ENCODE peak calls at places on chromosomes 13 and 19, in eight cellular contexts. One of them, this sample, is unnamed. For H3K4me1, the result is how much of the 10 kb centered on the place peaks cover.

GRCh38 chr13:100674363-100674847 is at the start of gene TMTC4:
- DNase-seq in GM23248: no peak
- DNase-seq in body of pancreas: no peak
- DNase-seq in fibroblast of lung: no peak
- DNase-seq in CD8-positive, alpha-beta T cell: peak
- DNase-seq in tibial nerve: no peak
- DNase-seq in small intestine: peak
- DNase-seq in thoracic aorta: no peak
- DNase-seq in this sample: no peak

GRCh38 chr19:2561895-2562294 is 86.0 kb downstream of the GADD45B start:
- DNase-seq in tibial nerve: no peak
- DNase-seq in GM23248: no peak
- DNase-seq in CD8-positive, alpha-beta T cell: peak
- DNase-seq in body of pancreas: no peak
- DNase-seq in small intestine: peak
- DNase-seq in fibroblast of lung: no peak
- DNase-seq in thoracic aorta: no peak
- DNase-seq in this sample: no peak

GRCh38 chr13:33435207-33435606 is 149.7 kb upstream of the STARD13 start:
- DNase-seq in CD8-positive, alpha-beta T cell: no peak
- DNase-seq in fibroblast of lung: no peak
- DNase-seq in thoracic aorta: no peak
- DNase-seq in body of pancreas: no peak
- DNase-seq in GM23248: no peak
- DNase-seq in tibial nerve: no peak
- DNase-seq in small intestine: no peak
- DNase-seq in this sample: no peak

GRCh38 chr13:27375686-27376326 is 48.6 kb upstream of the GTF3A start:
- DNase-seq in GM23248: peak
- DNase-seq in CD8-positive, alpha-beta T cell: peak
- DNase-seq in fibroblast of lung: peak
- DNase-seq in tibial nerve: peak
- DNase-seq in thoracic aorta: no peak
- DNase-seq in small intestine: peak
- DNase-seq in body of pancreas: peak
- DNase-seq in this sample: peak

GRCh38 chr19:6663236-6664187 is 6.4 kb downstream of the TNFSF14 start:
- DNase-seq in fibroblast of lung: peak
- DNase-seq in tibial nerve: no peak
- DNase-seq in CD8-positive, alpha-beta T cell: peak
- DNase-seq in small intestine: no peak
- DNase-seq in body of pancreas: no peak
- DNase-seq in thoracic aorta: no peak
- DNase-seq in GM23248: peak
- DNase-seq in this sample: no peak

GRCh38 chr19:4523306-4524110 is 5.2 kb upstream of the PLIN4 start:
- DNase-seq in fibroblast of lung: peak
- DNase-seq in CD8-positive, alpha-beta T cell: no peak
- DNase-seq in body of pancreas: peak
- DNase-seq in GM23248: peak
- DNase-seq in thoracic aorta: no peak
- DNase-seq in small intestine: peak
- DNase-seq in tibial nerve: peak
- DNase-seq in this sample: peak

GRCh38 chr19:8626823-8627222 is 3.6 kb upstream of the NFILZ start:
- DNase-seq in thoracic aorta: no peak
- DNase-seq in body of pancreas: no peak
- DNase-seq in CD8-positive, alpha-beta T cell: no peak
- DNase-seq in GM23248: no peak
- DNase-seq in small intestine: no peak
- DNase-seq in fibroblast of lung: no peak
- DNase-seq in tibial nerve: no peak
- DNase-seq in this sample: no peak

GRCh38 chr13:100533588-100534041 is 55.0 kb downstream of the GGACT start:
- DNase-seq in thoracic aorta: no peak
- DNase-seq in small intestine: no peak
- DNase-seq in fibroblast of lung: no peak
- DNase-seq in tibial nerve: no peak
- DNase-seq in GM23248: no peak
- DNase-seq in CD8-positive, alpha-beta T cell: no peak
- DNase-seq in body of pancreas: peak
- DNase-seq in this sample: no peak

GRCh38 chr13:91165758-91166157 is 181.7 kb upstream of the MIR17HG start:
- DNase-seq in thoracic aorta: no peak
- DNase-seq in fibroblast of lung: no peak
- DNase-seq in GM23248: no peak
- DNase-seq in body of pancreas: no peak
- DNase-seq in tibial nerve: no peak
- DNase-seq in CD8-positive, alpha-beta T cell: no peak
- DNase-seq in small intestine: no peak
- DNase-seq in this sample: no peak

GRCh38 chr13:33270906-33271538 is 14.5 kb downstream of the STARD13 start:
- DNase-seq in GM23248: no peak
- DNase-seq in body of pancreas: no peak
- DNase-seq in fibroblast of lung: no peak
- DNase-seq in small intestine: no peak
- DNase-seq in tibial nerve: no peak
- DNase-seq in thoracic aorta: no peak
- DNase-seq in CD8-positive, alpha-beta T cell: no peak
- DNase-seq in this sample: no peak

GRCh38 chr19:1220452-1221037 is 15.0 kb downstream of the STK11 start:
- DNase-seq in CD8-positive, alpha-beta T cell: no peak
- DNase-seq in GM23248: no peak
- DNase-seq in body of pancreas: no peak
- DNase-seq in small intestine: no peak
- DNase-seq in fibroblast of lung: no peak
- DNase-seq in tibial nerve: no peak
- DNase-seq in thoracic aorta: no peak
- DNase-seq in this sample: no peak

GRCh38 chr19:29294343-29294811 is 81.4 kb upstream of the UQCRFS1 start:
- DNase-seq in small intestine: no peak
- DNase-seq in CD8-positive, alpha-beta T cell: no peak
- DNase-seq in tibial nerve: no peak
- DNase-seq in body of pancreas: no peak
- DNase-seq in fibroblast of lung: no peak
- DNase-seq in thoracic aorta: no peak
- DNase-seq in GM23248: peak
- DNase-seq in this sample: no peak

GRCh38 chr19:19552811-19553210 is 14.7 kb downstream of the CILP2 start:
- DNase-seq in thoracic aorta: no peak
- DNase-seq in fibroblast of lung: peak
- DNase-seq in tibial nerve: no peak
- DNase-seq in small intestine: peak
- DNase-seq in GM23248: peak
- DNase-seq in body of pancreas: no peak
- DNase-seq in CD8-positive, alpha-beta T cell: no peak
- DNase-seq in this sample: no peak

GRCh38 chr19:3398114-3398899 is 31.9 kb downstream of the NFIC start:
- DNase-seq in GM23248: peak
- DNase-seq in CD8-positive, alpha-beta T cell: no peak
- DNase-seq in small intestine: no peak
- DNase-seq in thoracic aorta: no peak
- DNase-seq in tibial nerve: peak
- DNase-seq in body of pancreas: peak
- DNase-seq in fibroblast of lung: peak
- DNase-seq in this sample: peak

GRCh38 chr19:30178721-30179402 is 193.3 kb upstream of the ZNF536 start:
- DNase-seq in CD8-positive, alpha-beta T cell: no peak
- DNase-seq in fibroblast of lung: no peak
- DNase-seq in thoracic aorta: no peak
- DNase-seq in tibial nerve: no peak
- DNase-seq in small intestine: no peak
- DNase-seq in GM23248: no peak
- DNase-seq in body of pancreas: no peak
- DNase-seq in this sample: no peak

GRCh38 chr19:47176071-47176626 is 45.5 kb downstream of the SAE1 start:
- DNase-seq in GM23248: peak
- DNase-seq in small intestine: no peak
- DNase-seq in tibial nerve: no peak
- DNase-seq in fibroblast of lung: peak
- DNase-seq in thoracic aorta: no peak
- DNase-seq in body of pancreas: no peak
- DNase-seq in CD8-positive, alpha-beta T cell: no peak
- DNase-seq in this sample: no peak

GRCh38 chr13:95643471-95643813 is 1.1 kb downstream of the DZIP1 start:
- DNase-seq in tibial nerve: no peak
- DNase-seq in thoracic aorta: no peak
- DNase-seq in body of pancreas: no peak
- DNase-seq in CD8-positive, alpha-beta T cell: no peak
- DNase-seq in small intestine: no peak
- DNase-seq in fibroblast of lung: peak
- DNase-seq in GM23248: peak
- DNase-seq in this sample: no peak

GRCh38 chr19:44640518-44640917 is 3.2 kb upstream of the PVR start:
- DNase-seq in fibroblast of lung: peak
- DNase-seq in small intestine: no peak
- DNase-seq in body of pancreas: no peak
- DNase-seq in GM23248: peak
- DNase-seq in tibial nerve: no peak
- DNase-seq in CD8-positive, alpha-beta T cell: no peak
- DNase-seq in thoracic aorta: no peak
- DNase-seq in this sample: no peak

GRCh38 chr13:83414393-83414792 is 467.9 kb downstream of the SLITRK1 start:
- DNase-seq in CD8-positive, alpha-beta T cell: no peak
- DNase-seq in small intestine: no peak
- DNase-seq in fibroblast of lung: peak
- DNase-seq in tibial nerve: no peak
- DNase-seq in GM23248: peak
- DNase-seq in body of pancreas: no peak
- DNase-seq in thoracic aorta: no peak
- DNase-seq in this sample: no peak

GRCh38 chr19:40412866-40413265 is 312 bp downstream of the PRX start:
- DNase-seq in small intestine: no peak
- DNase-seq in GM23248: no peak
- DNase-seq in CD8-positive, alpha-beta T cell: no peak
- DNase-seq in fibroblast of lung: no peak
- DNase-seq in thoracic aorta: no peak
- DNase-seq in tibial nerve: no peak
- DNase-seq in body of pancreas: no peak
- DNase-seq in this sample: no peak

GRCh38 chr19:40411958-40412499 is 1.1 kb downstream of the PRX start:
- DNase-seq in GM23248: no peak
- DNase-seq in body of pancreas: no peak
- DNase-seq in fibroblast of lung: no peak
- DNase-seq in tibial nerve: no peak
- DNase-seq in small intestine: no peak
- DNase-seq in thoracic aorta: no peak
- DNase-seq in CD8-positive, alpha-beta T cell: no peak
- DNase-seq in this sample: no peak

GRCh38 chr19:40413291-40413994 is at the start of gene PRX:
- DNase-seq in CD8-positive, alpha-beta T cell: no peak
- DNase-seq in small intestine: no peak
- DNase-seq in GM23248: no peak
- DNase-seq in body of pancreas: no peak
- DNase-seq in tibial nerve: no peak
- DNase-seq in fibroblast of lung: no peak
- DNase-seq in thoracic aorta: no peak
- DNase-seq in this sample: no peak

GRCh38 chr19:40410030-40410389 is 3.2 kb downstream of the PRX start:
- DNase-seq in CD8-positive, alpha-beta T cell: no peak
- DNase-seq in body of pancreas: no peak
- DNase-seq in GM23248: no peak
- DNase-seq in thoracic aorta: no peak
- DNase-seq in fibroblast of lung: no peak
- DNase-seq in small intestine: no peak
- DNase-seq in tibial nerve: no peak
- DNase-seq in this sample: no peak

GRCh38 chr19:40411125-40411842 is 1.9 kb downstream of the PRX start:
- DNase-seq in body of pancreas: no peak
- DNase-seq in GM23248: no peak
- DNase-seq in fibroblast of lung: no peak
- DNase-seq in thoracic aorta: no peak
- DNase-seq in small intestine: no peak
- DNase-seq in tibial nerve: no peak
- DNase-seq in CD8-positive, alpha-beta T cell: no peak
- DNase-seq in this sample: peak
- H3K27ac ChIP-seq in body of pancreas: no peak
- H3K27ac ChIP-seq in GM23248: no peak
- H3K27ac ChIP-seq in fibroblast of lung: no peak
- H3K27ac ChIP-seq in thoracic aorta: no peak
- H3K27ac ChIP-seq in small intestine: peak
- H3K27ac ChIP-seq in tibial nerve: peak
- H3K27ac ChIP-seq in CD8-positive, alpha-beta T cell: no peak
- H3K27ac ChIP-seq in this sample: peak

GRCh38 chr13:114166381-114167131 is 12.5 kb upstream of the CFAP97D2 start:
- DNase-seq in body of pancreas: no peak
- DNase-seq in thoracic aorta: no peak
- DNase-seq in small intestine: no peak
- DNase-seq in GM23248: peak
- DNase-seq in fibroblast of lung: no peak
- DNase-seq in tibial nerve: no peak
- DNase-seq in CD8-positive, alpha-beta T cell: no peak
- DNase-seq in this sample: peak
- H3K4me3 ChIP-seq in body of pancreas: no peak
- H3K4me3 ChIP-seq in thoracic aorta: peak
- H3K4me3 ChIP-seq in small intestine: no peak
- H3K4me3 ChIP-seq in GM23248: no peak
- H3K4me3 ChIP-seq in fibroblast of lung: no peak
- H3K4me3 ChIP-seq in tibial nerve: no peak
- H3K4me3 ChIP-seq in CD8-positive, alpha-beta T cell: no peak
- H3K4me3 ChIP-seq in this sample: no peak

GRCh38 chr19:40597329-40597838 is 3.8 kb upstream of the LTBP4 start:
- DNase-seq in GM23248: no peak
- DNase-seq in CD8-positive, alpha-beta T cell: no peak
- DNase-seq in tibial nerve: no peak
- DNase-seq in fibroblast of lung: no peak
- DNase-seq in body of pancreas: no peak
- DNase-seq in thoracic aorta: no peak
- DNase-seq in small intestine: no peak
- DNase-seq in this sample: no peak
- H3K4me1 ChIP-seq in GM23248: under half
- H3K4me1 ChIP-seq in CD8-positive, alpha-beta T cell: half or more
- H3K4me1 ChIP-seq in tibial nerve: under half
- H3K4me1 ChIP-seq in fibroblast of lung: under half
- H3K4me1 ChIP-seq in body of pancreas: under half
- H3K4me1 ChIP-seq in thoracic aorta: under half
- H3K4me1 ChIP-seq in small intestine: under half
- H3K4me1 ChIP-seq in this sample: half or more

DNA sequence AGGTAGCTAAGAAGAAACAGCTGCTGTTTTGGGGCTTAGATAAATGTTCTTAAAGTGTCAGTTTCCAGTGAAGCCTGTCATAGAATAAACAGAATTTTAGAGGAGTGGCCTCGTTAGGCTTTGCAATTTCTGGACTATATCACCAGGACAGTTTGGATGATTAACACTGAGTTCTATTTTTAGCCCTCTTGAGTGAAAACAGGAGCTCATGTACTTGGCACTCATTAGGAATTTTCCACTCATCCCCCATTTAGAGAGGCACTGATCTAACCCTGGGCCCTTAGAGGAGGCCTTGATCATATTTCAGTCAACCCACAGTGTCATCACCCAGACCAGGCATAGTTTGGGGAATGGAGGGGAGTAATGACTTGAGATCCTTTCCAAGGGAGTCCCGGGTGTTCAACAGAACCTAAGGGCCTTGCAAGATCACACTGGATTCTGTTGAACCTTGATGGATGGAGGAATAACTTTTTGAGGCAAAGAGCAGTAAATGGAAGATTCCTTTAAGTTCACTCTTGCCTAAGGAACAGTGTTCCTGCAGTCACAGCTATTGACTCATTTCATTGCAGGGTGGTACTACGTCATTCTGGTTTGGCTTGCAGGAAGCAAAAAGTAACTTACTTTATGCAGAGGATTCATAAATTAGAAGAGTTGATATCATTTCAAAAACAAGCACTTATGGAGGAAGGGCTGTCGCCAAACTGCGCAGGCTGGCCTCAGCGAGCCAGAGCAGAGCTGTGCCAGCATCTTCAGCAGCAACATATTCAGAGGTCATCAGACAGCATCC is 160.2 kb downstream of the SLC7A1 start:
- DNase-seq in tibial nerve: peak
- DNase-seq in small intestine: peak
- DNase-seq in fibroblast of lung: peak
- DNase-seq in CD8-positive, alpha-beta T cell: no peak
- DNase-seq in body of pancreas: no peak
- DNase-seq in thoracic aorta: no peak
- DNase-seq in GM23248: peak
- DNase-seq in this sample: peak
- H3K27ac ChIP-seq in tibial nerve: no peak
- H3K27ac ChIP-seq in small intestine: peak
- H3K27ac ChIP-seq in fibroblast of lung: peak
- H3K27ac ChIP-seq in CD8-positive, alpha-beta T cell: no peak
- H3K27ac ChIP-seq in body of pancreas: no peak
- H3K27ac ChIP-seq in thoracic aorta: peak
- H3K27ac ChIP-seq in GM23248: peak
- H3K27ac ChIP-seq in this sample: peak